ENCODE peak calls at places on chromosomes 1 and 21, in ten cellular contexts. One of them, this sample, is unnamed.

GRCh38 chr21:27812279-27812678 is 845.4 kb upstream of the ADAMTS5 start:
- DNase-seq in SK-N-SH: no peak
- DNase-seq in stomach: no peak
- DNase-seq in neuronal stem cell: no peak
- DNase-seq in GM23338: no peak
- DNase-seq in IMR-90: peak; percentile 50
- DNase-seq in small intestine: no peak
- DNase-seq in heart right ventricle: no peak
- DNase-seq in left ventricle myocardium inferior: no peak
- DNase-seq in aorta: no peak
- DNase-seq in this sample: no peak

GRCh38 chr1:31084782-31085569 is 19.5 kb upstream of the PUM1 start:
- DNase-seq in SK-N-SH: peak; percentile 24
- DNase-seq in left ventricle myocardium inferior: no peak
- DNase-seq in neuronal stem cell: no peak
- DNase-seq in stomach: no peak
- DNase-seq in small intestine: no peak
- DNase-seq in IMR-90: no peak
- DNase-seq in aorta: peak; percentile 43
- DNase-seq in heart right ventricle: no peak
- DNase-seq in GM23338: no peak
- DNase-seq in this sample: no peak

GRCh38 chr1:200706109-200706720 is 32.5 kb upstream of the CAMSAP2 start:
- DNase-seq in IMR-90: no peak
- DNase-seq in small intestine: no peak
- DNase-seq in neuronal stem cell: no peak
- DNase-seq in heart right ventricle: no peak
- DNase-seq in left ventricle myocardium inferior: no peak
- DNase-seq in SK-N-SH: peak; percentile 30
- DNase-seq in aorta: no peak
- DNase-seq in stomach: no peak
- DNase-seq in GM23338: no peak
- DNase-seq in this sample: no peak

GRCh38 chr1:214117780-214118179 is 130.0 kb downstream of the PROX1 start:
- DNase-seq in neuronal stem cell: no peak
- DNase-seq in left ventricle myocardium inferior: no peak
- DNase-seq in GM23338: no peak
- DNase-seq in SK-N-SH: no peak
- DNase-seq in stomach: no peak
- DNase-seq in heart right ventricle: no peak
- DNase-seq in small intestine: no peak
- DNase-seq in aorta: no peak
- DNase-seq in IMR-90: no peak
- DNase-seq in this sample: no peak

GRCh38 chr21:44957901-44958451 is 18.1 kb downstream of the SLX9 start:
- DNase-seq in neuronal stem cell: no peak
- DNase-seq in heart right ventricle: peak; percentile 25
- DNase-seq in aorta: peak; percentile 78
- DNase-seq in left ventricle myocardium inferior: peak; percentile 35
- DNase-seq in small intestine: no peak
- DNase-seq in stomach: no peak
- DNase-seq in SK-N-SH: no peak
- DNase-seq in GM23338: no peak
- DNase-seq in IMR-90: no peak
- DNase-seq in this sample: no peak

GRCh38 chr1:3670823-3671251 is 18.5 kb downstream of the TP73 start:
- DNase-seq in heart right ventricle: no peak
- DNase-seq in SK-N-SH: no peak
- DNase-seq in IMR-90: no peak
- DNase-seq in small intestine: no peak
- DNase-seq in stomach: no peak
- DNase-seq in GM23338: no peak
- DNase-seq in neuronal stem cell: no peak
- DNase-seq in left ventricle myocardium inferior: peak; percentile 12
- DNase-seq in aorta: peak; percentile 77
- DNase-seq in this sample: no peak

GRCh38 chr1:51642739-51643142 is 25.8 kb downstream of the OSBPL9 start:
- DNase-seq in heart right ventricle: no peak
- DNase-seq in aorta: no peak
- DNase-seq in neuronal stem cell: no peak
- DNase-seq in stomach: no peak
- DNase-seq in GM23338: no peak
- DNase-seq in small intestine: no peak
- DNase-seq in SK-N-SH: no peak
- DNase-seq in left ventricle myocardium inferior: no peak
- DNase-seq in IMR-90: peak; percentile 96
- DNase-seq in this sample: no peak

GRCh38 chr1:201766117-201766863 is 62.7 kb upstream of the IPO9 start:
- DNase-seq in heart right ventricle: no peak
- DNase-seq in small intestine: no peak
- DNase-seq in IMR-90: peak; percentile 91
- DNase-seq in GM23338: no peak
- DNase-seq in SK-N-SH: no peak
- DNase-seq in left ventricle myocardium inferior: peak; percentile 30
- DNase-seq in neuronal stem cell: no peak
- DNase-seq in aorta: no peak
- DNase-seq in stomach: no peak
- DNase-seq in this sample: peak; percentile 71

GRCh38 chr21:33975548-33976081 is 60.0 kb upstream of the ATP5PO start:
- DNase-seq in GM23338: no peak
- DNase-seq in SK-N-SH: no peak
- DNase-seq in aorta: no peak
- DNase-seq in IMR-90: peak; percentile 43
- DNase-seq in left ventricle myocardium inferior: no peak
- DNase-seq in small intestine: peak; percentile 42
- DNase-seq in stomach: no peak
- DNase-seq in heart right ventricle: no peak
- DNase-seq in neuronal stem cell: no peak
- DNase-seq in this sample: no peak

GRCh38 chr1:167516404-167517388 is 1.6 kb downstream of the CD247 start:
- DNase-seq in small intestine: no peak
- DNase-seq in SK-N-SH: no peak
- DNase-seq in neuronal stem cell: no peak
- DNase-seq in stomach: no peak
- DNase-seq in IMR-90: no peak
- DNase-seq in GM23338: no peak
- DNase-seq in heart right ventricle: no peak
- DNase-seq in left ventricle myocardium inferior: no peak
- DNase-seq in aorta: no peak
- DNase-seq in this sample: no peak

GRCh38 chr1:39845569-39846566 is 37.4 kb downstream of the TRIT1 start:
- DNase-seq in neuronal stem cell: no peak
- DNase-seq in GM23338: no peak
- DNase-seq in left ventricle myocardium inferior: peak; percentile 86
- DNase-seq in IMR-90: peak; percentile 89
- DNase-seq in stomach: peak; percentile 90
- DNase-seq in heart right ventricle: peak; percentile 76
- DNase-seq in SK-N-SH: peak; percentile 84
- DNase-seq in small intestine: peak; percentile 95
- DNase-seq in aorta: peak; percentile 80
- DNase-seq in this sample: peak; percentile 84

GRCh38 chr1:160779662-160780397 is 16.1 kb upstream of the LY9 start:
- DNase-seq in stomach: no peak
- DNase-seq in aorta: no peak
- DNase-seq in IMR-90: no peak
- DNase-seq in heart right ventricle: no peak
- DNase-seq in neuronal stem cell: no peak
- DNase-seq in GM23338: peak; percentile 86
- DNase-seq in SK-N-SH: peak; percentile 47
- DNase-seq in small intestine: no peak
- DNase-seq in left ventricle myocardium inferior: no peak
- DNase-seq in this sample: no peak

GRCh38 chr1:32972814-32973428 is 8.3 kb upstream of the RNF19B start:
- DNase-seq in IMR-90: peak; percentile 45
- DNase-seq in neuronal stem cell: peak; percentile 69
- DNase-seq in GM23338: peak; percentile 93
- DNase-seq in stomach: peak; percentile 70
- DNase-seq in SK-N-SH: peak; percentile 91
- DNase-seq in aorta: peak; percentile 87
- DNase-seq in heart right ventricle: peak; percentile 57
- DNase-seq in left ventricle myocardium inferior: peak; percentile 45
- DNase-seq in small intestine: peak; percentile 46
- DNase-seq in this sample: peak; percentile 80

GRCh38 chr1:162235261-162235780 is 141.3 kb downstream of the SPATA46 start:
- DNase-seq in neuronal stem cell: no peak
- DNase-seq in stomach: no peak
- DNase-seq in IMR-90: peak; percentile 2
- DNase-seq in left ventricle myocardium inferior: no peak
- DNase-seq in heart right ventricle: no peak
- DNase-seq in SK-N-SH: no peak
- DNase-seq in small intestine: no peak
- DNase-seq in aorta: no peak
- DNase-seq in GM23338: no peak
- DNase-seq in this sample: no peak

GRCh38 chr1:8408151-8408839 is 90.4 kb downstream of the SLC45A1 start:
- DNase-seq in SK-N-SH: no peak
- DNase-seq in heart right ventricle: no peak
- DNase-seq in aorta: no peak
- DNase-seq in small intestine: peak; percentile 95
- DNase-seq in stomach: peak; percentile 85
- DNase-seq in GM23338: peak; percentile 53
- DNase-seq in left ventricle myocardium inferior: peak; percentile 66
- DNase-seq in neuronal stem cell: no peak
- DNase-seq in IMR-90: peak; percentile 84
- DNase-seq in this sample: peak; percentile 76

GRCh38 chr1:186605762-186606350 is 74.4 kb downstream of the PTGS2 start:
- DNase-seq in aorta: no peak
- DNase-seq in neuronal stem cell: peak; percentile 50
- DNase-seq in small intestine: peak; percentile 40
- DNase-seq in left ventricle myocardium inferior: no peak
- DNase-seq in stomach: no peak
- DNase-seq in heart right ventricle: no peak
- DNase-seq in SK-N-SH: peak; percentile 14
- DNase-seq in IMR-90: peak; percentile 59
- DNase-seq in GM23338: peak; percentile 86
- DNase-seq in this sample: peak; percentile 32

GRCh38 chr1:229192031-229192430 is 78.9 kb upstream of the RAB4A start:
- DNase-seq in heart right ventricle: no peak
- DNase-seq in left ventricle myocardium inferior: no peak
- DNase-seq in neuronal stem cell: no peak
- DNase-seq in aorta: no peak
- DNase-seq in small intestine: no peak
- DNase-seq in IMR-90: peak; percentile 35
- DNase-seq in stomach: no peak
- DNase-seq in SK-N-SH: no peak
- DNase-seq in GM23338: no peak
- DNase-seq in this sample: no peak

GRCh38 chr1:199149591-199149990 is 510.8 kb downstream of the PTPRC start:
- DNase-seq in IMR-90: no peak
- DNase-seq in stomach: no peak
- DNase-seq in left ventricle myocardium inferior: no peak
- DNase-seq in heart right ventricle: no peak
- DNase-seq in aorta: no peak
- DNase-seq in small intestine: no peak
- DNase-seq in neuronal stem cell: no peak
- DNase-seq in SK-N-SH: no peak
- DNase-seq in GM23338: no peak
- DNase-seq in this sample: no peak
- H3K4me3 ChIP-seq in IMR-90: no peak overlapping the region
- H3K4me3 ChIP-seq in stomach: no peak overlapping the region
- H3K4me3 ChIP-seq in left ventricle myocardium inferior: no peak overlapping the region
- H3K4me3 ChIP-seq in heart right ventricle: no peak overlapping the region
- H3K4me3 ChIP-seq in aorta: no peak overlapping the region
- H3K4me3 ChIP-seq in small intestine: no peak overlapping the region
- H3K4me3 ChIP-seq in neuronal stem cell: no peak overlapping the region
- H3K4me3 ChIP-seq in SK-N-SH: no peak overlapping the region
- H3K4me3 ChIP-seq in GM23338: no peak overlapping the region
- H3K4me3 ChIP-seq in this sample: no peak overlapping the region

GRCh38 chr1:41361028-41361494 is at the start of gene FOXO6:
- DNase-seq in heart right ventricle: peak; percentile 98
- DNase-seq in IMR-90: peak; percentile 93
- DNase-seq in left ventricle myocardium inferior: peak; percentile 98
- DNase-seq in aorta: peak; percentile 99
- DNase-seq in stomach: peak; percentile 100
- DNase-seq in neuronal stem cell: peak; percentile 99
- DNase-seq in GM23338: peak; percentile 99
- DNase-seq in small intestine: peak; percentile 99
- DNase-seq in SK-N-SH: peak; percentile 99
- DNase-seq in this sample: peak; percentile 99
- H3K27ac ChIP-seq in heart right ventricle: no peak within 1 kb of the TSS
- H3K27ac ChIP-seq in IMR-90: no peak within 1 kb of the TSS
- H3K27ac ChIP-seq in left ventricle myocardium inferior: peak within 1 kb of the TSS; percentile 75
- H3K27ac ChIP-seq in aorta: no peak within 1 kb of the TSS
- H3K27ac ChIP-seq in stomach: peak within 1 kb of the TSS; percentile 78
- H3K27ac ChIP-seq in neuronal stem cell: no peak within 1 kb of the TSS
- H3K27ac ChIP-seq in GM23338: no peak within 1 kb of the TSS
- H3K27ac ChIP-seq in small intestine: peak within 1 kb of the TSS; percentile 52
- H3K27ac ChIP-seq in SK-N-SH: peak within 1 kb of the TSS; percentile 53
- H3K27ac ChIP-seq in this sample: peak within 1 kb of the TSS; percentile 51

GRCh38 chr1:26419494-26419893 is 8.9 kb downstream of the LIN28A start:
- DNase-seq in left ventricle myocardium inferior: no peak
- DNase-seq in GM23338: no peak
- DNase-seq in IMR-90: no peak
- DNase-seq in SK-N-SH: no peak
- DNase-seq in stomach: no peak
- DNase-seq in small intestine: no peak
- DNase-seq in heart right ventricle: no peak
- DNase-seq in neuronal stem cell: no peak
- DNase-seq in aorta: no peak
- DNase-seq in this sample: no peak
- H3K4me1 ChIP-seq in left ventricle myocardium inferior: no peaks in the 10 kb centered on the region
- H3K4me1 ChIP-seq in GM23338: peaks cover 69% of the 10 kb centered on the region
- H3K4me1 ChIP-seq in IMR-90: no peaks in the 10 kb centered on the region
- H3K4me1 ChIP-seq in SK-N-SH: no peaks in the 10 kb centered on the region
- H3K4me1 ChIP-seq in stomach: no peaks in the 10 kb centered on the region
- H3K4me1 ChIP-seq in small intestine: no peaks in the 10 kb centered on the region
- H3K4me1 ChIP-seq in heart right ventricle: no peaks in the 10 kb centered on the region
- H3K4me1 ChIP-seq in neuronal stem cell: peaks cover 33% of the 10 kb centered on the region
- H3K4me1 ChIP-seq in aorta: no peaks in the 10 kb centered on the region
- H3K4me1 ChIP-seq in this sample: no peaks in the 10 kb centered on the region

GRCh38 chr1:206900149-206900548 is 2.9 kb downstream of the IL24 start:
- DNase-seq in aorta: no peak
- DNase-seq in heart right ventricle: no peak
- DNase-seq in neuronal stem cell: no peak
- DNase-seq in small intestine: no peak
- DNase-seq in IMR-90: no peak
- DNase-seq in GM23338: no peak
- DNase-seq in stomach: no peak
- DNase-seq in SK-N-SH: no peak
- DNase-seq in left ventricle myocardium inferior: no peak
- DNase-seq in this sample: no peak

GRCh38 chr1:206904423-206905142 is 7.3 kb downstream of the IL24 start:
- DNase-seq in aorta: no peak
- DNase-seq in neuronal stem cell: no peak
- DNase-seq in small intestine: no peak
- DNase-seq in left ventricle myocardium inferior: no peak
- DNase-seq in stomach: no peak
- DNase-seq in SK-N-SH: no peak
- DNase-seq in heart right ventricle: no peak
- DNase-seq in IMR-90: no peak
- DNase-seq in GM23338: no peak
- DNase-seq in this sample: no peak

GRCh38 chr1:206901944-206902343 is 4.7 kb downstream of the IL24 start:
- DNase-seq in IMR-90: no peak
- DNase-seq in stomach: no peak
- DNase-seq in SK-N-SH: no peak
- DNase-seq in heart right ventricle: no peak
- DNase-seq in small intestine: no peak
- DNase-seq in aorta: no peak
- DNase-seq in left ventricle myocardium inferior: no peak
- DNase-seq in neuronal stem cell: no peak
- DNase-seq in GM23338: no peak
- DNase-seq in this sample: no peak

GRCh38 chr1:206903687-206904086 is 6.4 kb downstream of the IL24 start:
- DNase-seq in neuronal stem cell: no peak
- DNase-seq in heart right ventricle: no peak
- DNase-seq in IMR-90: peak; percentile 27
- DNase-seq in SK-N-SH: no peak
- DNase-seq in small intestine: no peak
- DNase-seq in aorta: no peak
- DNase-seq in GM23338: no peak
- DNase-seq in stomach: no peak
- DNase-seq in left ventricle myocardium inferior: no peak
- DNase-seq in this sample: no peak

GRCh38 chr1:206902702-206903101 is 5.5 kb downstream of the IL24 start:
- DNase-seq in small intestine: no peak
- DNase-seq in stomach: no peak
- DNase-seq in left ventricle myocardium inferior: no peak
- DNase-seq in neuronal stem cell: no peak
- DNase-seq in heart right ventricle: no peak
- DNase-seq in SK-N-SH: no peak
- DNase-seq in IMR-90: no peak
- DNase-seq in aorta: no peak
- DNase-seq in GM23338: no peak
- DNase-seq in this sample: no peak
- H3K4me3 ChIP-seq in small intestine: no peak overlapping the region
- H3K4me3 ChIP-seq in stomach: no peak overlapping the region
- H3K4me3 ChIP-seq in left ventricle myocardium inferior: no peak overlapping the region
- H3K4me3 ChIP-seq in neuronal stem cell: no peak overlapping the region
- H3K4me3 ChIP-seq in heart right ventricle: no peak overlapping the region
- H3K4me3 ChIP-seq in SK-N-SH: no peak overlapping the region
- H3K4me3 ChIP-seq in IMR-90: no peak overlapping the region
- H3K4me3 ChIP-seq in aorta: no peak overlapping the region
- H3K4me3 ChIP-seq in GM23338: no peak overlapping the region
- H3K4me3 ChIP-seq in this sample: no peak overlapping the region